ENCODE peak calls at places on chromosomes 1 and 21, in ten cellular contexts. D, G, J, Z, R, P, F, C, M and B are unnamed samples.

GRCh38 chr1:233075045-233075444 is 124.6 kb downstream of the NTPCR start:
- DNase-seq in D (no peak), G (no peak), J (no peak), Z (peak; percentile 68), R (peak; percentile 70), P (peak; percentile 76), F (no peak), C (no peak), M (no peak), B (peak; percentile 42)

GRCh38 chr1:43521078-43521477 is 9.6 kb upstream of the PTPRF start:
- DNase-seq in D (no peak), G (no peak), J (no peak), Z (no peak), R (no peak), P (no peak), F (no peak), C (no peak), M (no peak), B (no peak)

GRCh38 chr1:153546371-153546770 is 765 bp upstream of the S100A4 start:
- DNase-seq in D (peak; percentile 20), G (no peak), J (no peak), Z (no peak), R (no peak), P (no peak), F (no peak), C (no peak), M (no peak), B (no peak)

GRCh38 chr1:234743866-234744581 is 134.0 kb upstream of the IRF2BP2 start:
- DNase-seq in D (no peak), G (no peak), J (no peak), Z (peak; percentile 57), R (no peak), P (no peak), F (no peak), C (peak; percentile 77), M (no peak), B (peak; percentile 91)

GRCh38 chr1:10063878-10064277 is 31.1 kb downstream of the UBE4B start:
- DNase-seq in D (no peak), G (no peak), J (no peak), Z (no peak), R (no peak), P (peak; percentile 98), F (no peak), C (no peak), M (no peak), B (no peak)

GRCh38 chr1:185556551-185556950 is 177.6 kb upstream of the HMCN1 start:
- DNase-seq in D (no peak), G (no peak), J (no peak), Z (peak; percentile 37), R (peak; percentile 64), P (no peak), F (no peak), C (no peak), M (no peak), B (no peak)

GRCh38 chr1:172630868-172631267 is 28.0 kb upstream of the FASLG start:
- DNase-seq in D (no peak), G (no peak), J (no peak), Z (peak; percentile 43), R (no peak), P (no peak), F (no peak), C (no peak), M (no peak), B (no peak)

GRCh38 chr1:162035241-162035640 is 11.6 kb upstream of the OLFML2B start:
- DNase-seq in D (no peak), G (no peak), J (no peak), Z (no peak), R (no peak), P (peak; percentile 66), F (no peak), C (peak; percentile 33), M (no peak), B (no peak)

GRCh38 chr1:162560303-162561036 is 1.1 kb upstream of the UAP1 start:
- DNase-seq in D (no peak), G (no peak), J (no peak), Z (no peak), R (no peak), P (no peak), F (no peak), C (peak; percentile 12), M (no peak), B (no peak)

GRCh38 chr1:67847466-67847865 is 14.2 kb upstream of the GNG12 start:
- DNase-seq in D (no peak), G (no peak), J (no peak), Z (no peak), R (no peak), P (peak; percentile 86), F (no peak), C (peak; percentile 46), M (no peak), B (no peak)

GRCh38 chr1:6941786-6942185 is 156.5 kb downstream of the CAMTA1 start:
- DNase-seq in D (no peak), G (no peak), J (no peak), Z (no peak), R (no peak), P (no peak), F (peak; percentile 48), C (no peak), M (no peak), B (no peak)

GRCh38 chr1:58823481-58824010 is 39.7 kb upstream of the JUN start:
- DNase-seq in D (peak; percentile 34), G (peak; percentile 43), J (peak; percentile 9), Z (peak; percentile 95), R (peak; percentile 42), P (peak; percentile 88), F (no peak), C (peak; percentile 62), M (no peak), B (peak; percentile 49)

GRCh38 chr1:58824753-58825389 is 41.0 kb upstream of the JUN start:
- DNase-seq in D (peak; percentile 37), G (peak; percentile 91), J (peak; percentile 51), Z (no peak), R (no peak), P (no peak), F (no peak), C (no peak), M (peak; percentile 15), B (no peak)

GRCh38 chr1:58829861-58830260 is 46.0 kb upstream of the JUN start:
- DNase-seq in D (no peak), G (no peak), J (no peak), Z (peak; percentile 61), R (no peak), P (no peak), F (no peak), C (no peak), M (no peak), B (no peak)

GRCh38 chr1:58821309-58821708 is 37.5 kb upstream of the JUN start:
- DNase-seq in D (no peak), G (no peak), J (no peak), Z (no peak), R (no peak), P (no peak), F (no peak), C (no peak), M (no peak), B (no peak)

DNA sequence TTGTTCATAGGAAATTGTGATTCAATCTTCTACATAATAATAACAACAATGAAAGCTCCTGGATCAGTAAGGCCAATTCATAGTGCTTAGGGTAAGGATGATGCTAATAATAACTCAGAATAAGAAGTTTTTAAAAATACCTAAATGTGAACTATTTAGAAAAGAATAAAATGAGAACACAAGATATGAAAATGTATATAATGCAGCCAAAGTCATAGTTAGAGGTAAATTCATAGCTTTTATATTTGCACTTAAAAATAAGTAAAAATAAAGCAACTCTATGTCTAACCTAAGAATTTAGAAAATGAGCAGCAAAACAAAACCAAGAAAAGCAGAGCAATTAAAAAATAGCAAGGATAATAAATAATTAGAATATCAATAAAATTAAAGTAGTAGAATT is 43.5 kb upstream of the JUN start:
- DNase-seq in D (no peak), G (no peak), J (no peak), Z (no peak), R (no peak), P (no peak), F (no peak), C (no peak), M (no peak), B (no peak)
- H3K4me3 ChIP-seq in D (no peak overlapping the region), G (no peak overlapping the region), J (no peak overlapping the region), Z (no peak overlapping the region), R (no peak overlapping the region), P (no peak overlapping the region), F (no peak overlapping the region), C (no peak overlapping the region), M (no peak overlapping the region), B (no peak overlapping the region)

GRCh38 chr21:32648165-32648564 is 36.0 kb upstream of the CFAP298 start:
- DNase-seq in D (no peak), G (no peak), J (no peak), Z (no peak), R (no peak), P (no peak), F (no peak), C (no peak), M (no peak), B (no peak)

GRCh38 chr21:32658524-32658923 is 46.3 kb upstream of the CFAP298 start:
- DNase-seq in D (no peak), G (no peak), J (no peak), Z (no peak), R (no peak), P (no peak), F (no peak), C (no peak), M (no peak), B (no peak)

DNA sequence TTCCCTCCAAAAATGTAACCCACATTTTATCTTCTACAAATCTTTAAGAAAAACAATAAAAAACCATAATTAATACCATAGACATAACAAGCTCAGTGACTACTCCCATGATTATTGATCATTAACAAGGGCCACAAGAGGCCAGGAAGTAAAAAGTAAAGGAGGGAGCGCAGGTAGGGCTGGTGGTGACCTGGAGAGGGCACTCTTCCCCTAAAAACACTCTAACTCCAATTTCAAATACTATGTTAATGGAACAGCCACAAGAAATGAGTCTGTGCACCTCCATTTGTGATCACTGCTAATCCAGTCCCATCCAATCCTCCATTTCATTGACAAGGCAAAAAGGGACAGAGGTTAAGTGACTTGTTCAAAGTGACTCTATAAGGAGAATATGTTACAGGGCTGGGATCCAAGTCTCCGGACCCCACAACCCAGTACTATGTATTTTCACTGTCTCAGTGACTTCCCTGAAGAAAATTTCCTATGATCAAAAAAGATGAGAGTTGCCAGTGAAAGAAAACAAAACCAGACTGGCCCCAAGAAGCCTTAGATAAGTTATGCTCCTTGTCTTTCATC is 41.2 kb upstream of the CFAP298 start:
- DNase-seq in D (no peak), G (no peak), J (peak; percentile 32), Z (peak; percentile 41), R (no peak), P (peak; percentile 3), F (no peak), C (peak; percentile 44), M (peak; percentile 6), B (peak; percentile 3)
- TF ChIP-seq CTCF in D (no peak), G (no peak), J (peak; percentile 57), Z (peak; percentile 46), R (peak; percentile 66), P (peak; percentile 55), F (peak; percentile 29), C (peak; percentile 60), M (peak; percentile 54), B (peak; percentile 65)

GRCh38 chr1:85612704-85613361 is 32.3 kb downstream of the CCN1 start:
- DNase-seq in D (no peak), G (no peak), J (peak; percentile 49), Z (peak; percentile 90), R (peak; percentile 72), P (peak; percentile 49), F (peak; percentile 51), C (peak; percentile 95), M (no peak), B (peak; percentile 65)
- H3K4me3 ChIP-seq in D (no peak overlapping the region), G (no peak overlapping the region), J (no peak overlapping the region), Z (no peak overlapping the region), R (no peak overlapping the region), P (no peak overlapping the region), F (no peak overlapping the region), C (no peak overlapping the region), M (no peak overlapping the region), B (no peak overlapping the region)

GRCh38 chr1:38138498-38139233 is 92.1 kb upstream of the POU3F1 start:
- DNase-seq in D (peak; percentile 82), G (peak; percentile 82), J (peak; percentile 89), Z (peak; percentile 96), R (peak; percentile 87), P (peak; percentile 90), F (peak; percentile 87), C (peak; percentile 95), M (peak; percentile 80), B (peak; percentile 98)
- TF ChIP-seq CTCF in D (no peak), G (no peak), J (peak; percentile 46), Z (peak; percentile 19), R (peak; percentile 40), P (peak; percentile 38), F (no peak), C (peak; percentile 10), M (peak; percentile 21), B (peak; percentile 40)